ENCODE peak calls at places on chromosomes 5 and 9, in six cellular contexts. B, S, Q, G, Y and T are unnamed samples.

GRCh38 chr5:122896598-122897282 is 51.3 kb downstream of the SNX24 start:
- DNase-seq in Y (peak; percentile 36), G (no peak), S (no peak), B (no peak), Q (peak; percentile 20), T (no peak)

GRCh38 chr9:83706703-83707517 is 848 bp downstream of the UBQLN1 start:
- DNase-seq in Q (peak; percentile 28), B (peak; percentile 66), S (no peak), Y (peak; percentile 14), G (peak; percentile 50), T (peak; percentile 77)

GRCh38 chr5:141771031-141771430 is 89.0 kb upstream of the ARAP3 start:
- DNase-seq in B (no peak), G (no peak), Y (no peak), Q (no peak), S (peak; percentile 13), T (peak; percentile 85)

GRCh38 chr9:137077758-137078693 is 709 bp downstream of the UAP1L1 start:
- DNase-seq in S (peak; percentile 29), G (no peak), Y (no peak), Q (no peak), B (peak; percentile 30), T (peak; percentile 91)

GRCh38 chr5:67879619-67880357 is 335.8 kb upstream of the PIK3R1 start:
- DNase-seq in G (peak; percentile 56), Y (no peak), S (peak; percentile 43), B (no peak), Q (no peak), T (no peak)

GRCh38 chr9:129828051-129828450 is 4.1 kb upstream of the TOR1A start:
- DNase-seq in Y (no peak), Q (no peak), B (no peak), S (no peak), G (no peak), T (no peak)

GRCh38 chr9:6498982-6499381 is 86.0 kb downstream of the UHRF2 start:
- DNase-seq in G (no peak), Q (no peak), B (no peak), Y (no peak), S (no peak), T (peak; percentile 67)

GRCh38 chr9:90141723-90142122 is 500.9 kb downstream of the DIRAS2 start:
- DNase-seq in Y (no peak), Q (peak; percentile 20), B (peak; percentile 10), S (no peak), G (no peak), T (peak; percentile 25)

GRCh38 chr9:607417-607816 is 234.1 kb upstream of the DMRT1 start:
- DNase-seq in B (no peak), Q (no peak), G (no peak), Y (no peak), S (no peak), T (no peak)

DNA sequence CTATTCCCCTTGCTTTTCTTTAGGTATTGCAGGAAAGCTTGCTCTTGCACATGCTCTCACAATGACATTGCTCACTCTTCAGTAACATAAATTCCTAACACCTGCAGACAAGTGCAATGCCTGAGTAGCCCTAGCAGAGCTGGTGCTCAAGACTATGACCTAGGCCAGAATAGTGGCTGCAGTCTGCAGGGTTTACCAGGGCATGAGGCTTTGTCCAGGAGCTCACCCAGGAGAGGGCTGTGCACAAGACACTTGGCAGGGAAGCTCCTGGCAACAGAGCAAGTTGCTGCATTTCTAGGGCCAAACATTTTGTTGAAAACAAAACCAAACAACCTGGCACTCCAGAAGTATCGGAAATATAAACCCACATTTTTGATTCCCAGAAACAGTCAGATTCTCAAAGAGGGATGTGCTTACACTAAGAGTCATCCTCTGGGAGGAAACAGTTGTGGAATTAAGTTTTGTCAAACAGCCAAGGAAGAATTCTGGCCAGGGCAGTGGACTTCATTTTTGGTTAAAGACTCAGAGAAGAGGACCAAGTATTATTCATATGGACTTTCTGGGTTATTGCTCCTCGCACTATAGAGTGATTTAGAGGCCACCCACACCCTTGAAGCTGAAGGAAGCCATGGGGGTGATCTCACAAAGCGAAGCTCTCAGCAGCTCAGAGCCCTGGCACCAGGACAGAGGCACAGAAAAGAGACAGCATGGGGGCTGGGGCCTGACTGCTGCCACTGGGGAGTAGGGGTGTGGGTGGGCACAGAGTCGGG is 44.9 kb downstream of the MACROH2A1 start:
- DNase-seq in Q (no peak), G (no peak), Y (no peak), S (no peak), B (no peak), T (peak; percentile 91)
- H3K4me1 ChIP-seq in Q (no peaks in the 10 kb centered on the region), G (no peaks in the 10 kb centered on the region), Y (peaks cover 55% of the 10 kb centered on the region), S (no peaks in the 10 kb centered on the region), B (no peaks in the 10 kb centered on the region), T (peaks cover 50% of the 10 kb centered on the region)

DNA sequence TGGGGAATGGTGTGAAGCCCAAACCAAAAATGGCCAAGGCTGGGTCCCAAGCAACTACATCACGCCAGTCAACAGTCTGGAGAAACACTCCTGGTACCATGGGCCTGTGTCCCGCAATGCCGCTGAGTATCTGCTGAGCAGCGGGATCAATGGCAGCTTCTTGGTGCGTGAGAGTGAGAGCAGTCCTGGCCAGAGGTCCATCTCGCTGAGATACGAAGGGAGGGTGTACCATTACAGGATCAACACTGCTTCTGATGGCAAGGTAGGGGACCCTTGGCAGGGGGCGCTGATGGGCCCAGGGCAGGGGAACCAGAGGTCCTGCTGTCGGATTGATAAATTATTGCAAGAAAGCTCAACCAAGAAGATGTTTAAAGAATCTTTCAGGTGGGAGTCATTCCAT is 19.8 kb downstream of the ABL1 start:
- DNase-seq in Y (no peak), S (peak; percentile 21), Q (no peak), G (no peak), B (no peak), T (no peak)
- H3K4me1 ChIP-seq in Y (peaks cover 63% of the 10 kb centered on the region), S (no peaks in the 10 kb centered on the region), Q (peaks cover 25% of the 10 kb centered on the region), G (no peaks in the 10 kb centered on the region), B (peaks cover 3% of the 10 kb centered on the region), T (peaks cover 33% of the 10 kb centered on the region)

GRCh38 chr5:25963251-25964008 is 1075.0 kb downstream of the CDH9 start:
- DNase-seq in Q (peak; percentile 89), G (no peak), S (no peak), Y (peak; percentile 90), B (no peak), T (peak; percentile 17)

GRCh38 chr5:25964009-25964372 is 1074.4 kb downstream of the CDH9 start:
- DNase-seq in G (no peak), B (no peak), Y (no peak), S (no peak), Q (no peak), T (no peak)
- H3K4me1 ChIP-seq in G (no peaks in the 10 kb centered on the region), B (no peaks in the 10 kb centered on the region), Y (peaks cover 10% of the 10 kb centered on the region), S (no peaks in the 10 kb centered on the region), Q (no peaks in the 10 kb centered on the region), T (no peaks in the 10 kb centered on the region)

DNA sequence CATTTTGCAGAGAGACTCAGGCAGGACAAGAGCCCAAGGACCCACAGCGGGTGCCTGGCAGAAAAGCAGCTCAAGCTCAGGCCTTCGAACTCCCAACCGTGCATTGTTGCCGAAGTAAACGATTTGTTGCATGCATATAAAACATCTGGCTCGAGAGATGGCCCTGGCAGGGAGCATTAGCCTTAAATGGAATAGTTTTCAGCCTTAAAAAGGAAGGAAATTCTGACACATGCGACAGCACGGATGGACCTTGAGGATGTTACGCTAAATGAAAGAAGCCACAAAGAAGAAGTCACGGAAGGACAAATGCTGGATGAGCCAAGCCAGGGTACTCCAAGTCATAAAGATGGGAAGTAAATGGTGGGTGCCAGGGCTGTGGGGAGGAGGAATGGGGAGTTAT is 160.4 kb upstream of the PHYKPL start:
- DNase-seq in S (no peak), Q (no peak), G (no peak), Y (no peak), B (no peak), T (peak; percentile 44)
- H3K4me1 ChIP-seq in S (no peaks in the 10 kb centered on the region), Q (no peaks in the 10 kb centered on the region), G (no peaks in the 10 kb centered on the region), Y (no peaks in the 10 kb centered on the region), B (no peaks in the 10 kb centered on the region), T (no peaks in the 10 kb centered on the region)

GRCh38 chr9:136006169-136006568 is 45.0 kb upstream of the UBAC1 start:
- DNase-seq in S (no peak), Q (no peak), G (no peak), B (no peak), Y (no peak), T (no peak)
- H3K4me1 ChIP-seq in S (no peaks in the 10 kb centered on the region), Q (peaks cover 51% of the 10 kb centered on the region), G (peaks cover 8% of the 10 kb centered on the region), B (no peaks in the 10 kb centered on the region), Y (peaks cover 79% of the 10 kb centered on the region), T (peaks cover 7% of the 10 kb centered on the region)

GRCh38 chr5:150593996-150594395 is 46.5 kb upstream of the SYNPO start:
- DNase-seq in Y (no peak), G (no peak), Q (no peak), B (no peak), S (no peak), T (no peak)

GRCh38 chr5:150595466-150596031 is 44.9 kb upstream of the SYNPO start:
- DNase-seq in G (no peak), S (no peak), B (no peak), Y (no peak), Q (no peak), T (peak; percentile 66)

GRCh38 chr5:150590979-150591411 is 49.5 kb upstream of the SYNPO start:
- DNase-seq in Q (no peak), B (no peak), G (no peak), Y (no peak), S (no peak), T (no peak)

GRCh38 chr5:150596313-150596712 is 44.1 kb upstream of the SYNPO start:
- DNase-seq in Q (no peak), G (no peak), B (no peak), S (no peak), Y (no peak), T (no peak)

DNA sequence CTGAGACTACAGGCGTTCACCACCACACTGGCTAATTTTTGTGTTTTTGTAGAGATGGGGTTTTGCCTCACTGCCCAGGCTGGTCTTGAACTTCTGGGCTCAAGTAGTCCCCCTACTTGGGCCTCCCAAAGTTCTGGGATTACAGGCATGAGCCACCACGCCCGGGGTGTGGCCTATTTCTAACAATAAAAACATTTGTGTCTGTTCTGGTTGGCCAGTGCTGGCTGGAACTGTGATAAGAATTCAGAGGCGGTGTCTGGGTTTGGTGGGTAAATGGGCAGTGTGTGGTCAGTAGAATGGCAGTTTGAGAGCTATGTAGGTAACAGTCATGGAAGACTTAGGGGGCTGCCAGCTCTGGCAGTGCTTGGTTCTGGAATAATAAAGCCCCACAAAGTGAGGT is 46.9 kb upstream of the SYNPO start:
- DNase-seq in Q (peak; percentile 14), Y (no peak), S (no peak), B (no peak), G (no peak), T (peak; percentile 57)
- H3K4me1 ChIP-seq in Q (no peaks in the 10 kb centered on the region), Y (peaks cover 56% of the 10 kb centered on the region), S (no peaks in the 10 kb centered on the region), B (no peaks in the 10 kb centered on the region), G (peaks cover 60% of the 10 kb centered on the region), T (peaks cover 22% of the 10 kb centered on the region)

DNA sequence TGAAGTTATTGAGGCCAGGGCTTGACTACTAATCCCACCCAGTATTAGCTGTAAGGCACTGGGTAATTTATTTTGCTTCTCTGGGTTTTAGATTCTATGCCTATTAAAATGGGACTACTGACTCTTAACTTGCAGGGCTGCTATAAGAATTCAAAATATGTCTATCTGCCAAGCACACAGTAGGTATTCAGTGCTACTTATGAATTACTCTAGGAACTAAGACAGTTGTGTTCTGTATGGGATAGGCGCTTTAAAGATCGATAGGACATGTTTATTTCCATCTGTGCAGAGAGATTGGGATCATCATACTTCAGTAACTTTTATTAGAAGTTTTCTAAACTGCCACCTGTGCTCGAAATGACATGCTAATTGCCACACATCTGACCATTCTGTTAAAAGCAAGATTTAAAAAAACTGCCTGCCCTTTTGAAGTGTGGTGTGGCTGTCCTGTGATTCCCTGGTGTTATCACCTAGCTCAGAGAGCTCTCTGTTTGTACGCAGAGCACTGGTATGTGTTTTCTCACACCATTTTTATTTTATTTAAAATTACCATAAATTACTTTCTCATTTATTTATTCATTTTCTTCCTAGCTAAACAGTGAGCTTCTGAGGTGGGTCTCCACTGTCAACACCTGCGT is 58.7 kb downstream of the FYB1 start:
- DNase-seq in G (no peak), Y (no peak), Q (no peak), B (no peak), S (no peak), T (no peak)
- H3K4me1 ChIP-seq in G (no peaks in the 10 kb centered on the region), Y (no peaks in the 10 kb centered on the region), Q (peaks cover 3% of the 10 kb centered on the region), B (peaks cover 100% of the 10 kb centered on the region), S (peaks cover 10% of the 10 kb centered on the region), T (no peaks in the 10 kb centered on the region)